ENCODE peak calls at places on chromosome 4, in four cellular contexts. J is esophagus squamous epithelium, L is GM12878, H is body of pancreas. S is an unnamed sample.

GRCh38 chr4:780730-781492 is 45.0 kb downstream of the CPLX1 start:
- DNase-seq in J (no peak), L (no peak), H (no peak), S (no peak)

GRCh38 chr4:20337261-20337664 is 85.6 kb downstream of the SLIT2 start:
- DNase-seq in J (no peak), L (no peak), H (no peak), S (no peak)

GRCh38 chr4:176789955-176790354 is 2.8 kb downstream of the VEGFC start:
- DNase-seq in J (no peak), L (no peak), H (no peak), S (no peak)

GRCh38 chr4:141417387-141417786 is 196.7 kb downstream of the ZNF330 start:
- DNase-seq in J (no peak), L (no peak), H (no peak), S (no peak)

GRCh38 chr4:14125375-14126129 is 498.0 kb upstream of the BOD1L1 start:
- DNase-seq in J (no peak), L (peak), H (no peak), S (no peak)

GRCh38 chr4:74874785-74875367 is 58.0 kb upstream of the PARM1 start:
- DNase-seq in J (no peak), L (peak), H (peak), S (peak)

GRCh38 chr4:93771640-93772411 is 56.7 kb upstream of the ATOH1 start:
- DNase-seq in J (no peak), L (no peak), H (no peak), S (no peak)

GRCh38 chr4:69888336-69888735 is 28.4 kb upstream of the SULT1E1 start:
- DNase-seq in J (no peak), L (no peak), H (no peak), S (no peak)

GRCh38 chr4:95085118-95085833 is 327.5 kb downstream of the BMPR1B start:
- DNase-seq in J (no peak), L (no peak), H (no peak), S (no peak)

GRCh38 chr4:109433281-109434006 is at the start of gene SEC24B:
- DNase-seq in J (peak), L (peak), H (peak), S (peak)

GRCh38 chr4:138741366-138741765 is 274.2 kb upstream of the NOCT start:
- DNase-seq in J (no peak), L (no peak), H (no peak), S (no peak)

GRCh38 chr4:99720206-99720605 is 62.6 kb upstream of the C4orf54 start:
- DNase-seq in J (no peak), L (no peak), H (no peak), S (no peak)

GRCh38 chr4:86810867-86811266 is 38.3 kb downstream of the SLC10A6 start:
- DNase-seq in J (no peak), L (no peak), H (no peak), S (no peak)

GRCh38 chr4:186676531-186677158 is 47.0 kb downstream of the FAT1 start:
- DNase-seq in J (no peak), L (no peak), H (no peak), S (no peak)

GRCh38 chr4:2537011-2537830 is 774 bp downstream of the FAM193A start:
- DNase-seq in J (no peak), L (no peak), H (peak), S (peak)
- TF ChIP-seq POLR2A in J (no peak), L (peak), H (no peak), S (no peak)

DNA sequence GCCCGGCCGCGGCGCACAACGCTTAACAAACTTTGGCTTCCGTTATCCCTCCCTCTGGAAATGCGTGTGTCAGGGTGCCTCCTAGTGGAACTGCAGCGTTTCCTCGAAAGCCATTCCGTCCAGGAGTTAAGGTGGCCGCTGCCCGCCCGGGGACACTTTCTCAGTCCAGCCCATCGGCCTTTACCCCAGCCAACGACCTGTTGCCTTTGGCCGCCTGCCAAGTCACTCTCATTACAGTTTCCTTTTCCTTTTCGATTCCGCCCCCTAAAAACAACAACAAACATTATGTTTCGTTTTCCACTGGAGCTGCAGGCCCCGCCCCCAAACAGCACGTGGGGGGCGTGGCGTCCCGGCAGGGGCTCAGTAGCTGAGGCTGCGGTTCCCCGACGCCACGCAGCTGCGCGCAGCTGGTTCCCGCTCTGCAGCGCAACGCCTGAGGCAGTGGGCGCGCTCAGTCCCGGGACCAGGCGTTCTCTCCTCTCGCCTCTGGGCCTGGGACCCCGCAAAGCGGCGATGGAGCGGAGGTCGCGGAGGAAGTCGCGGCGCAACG is at the start of gene HERC5:
- DNase-seq in J (peak), L (peak), H (peak), S (peak)
- TF ChIP-seq POLR2A in J (no peak), L (peak), H (peak), S (no peak)

GRCh38 chr4:25900901-25901500 is 13.0 kb upstream of the SMIM20 start:
- DNase-seq in J (no peak), L (no peak), H (no peak), S (no peak)

GRCh38 chr4:25892796-25893195 is 21.2 kb upstream of the SMIM20 start:
- DNase-seq in J (no peak), L (no peak), H (no peak), S (no peak)

GRCh38 chr4:25900310-25900709 is 13.7 kb upstream of the SMIM20 start:
- DNase-seq in J (no peak), L (no peak), H (no peak), S (no peak)

GRCh38 chr4:25896782-25897539 is 17.1 kb upstream of the SMIM20 start:
- DNase-seq in J (no peak), L (no peak), H (peak), S (no peak)
- TF ChIP-seq POLR2A in J (no peak), L (no peak), H (no peak), S (no peak)

GRCh38 chr4:136121431-136121830 is 1410.9 kb downstream of the PCDH18 start:
- DNase-seq in J (no peak), L (no peak), H (no peak), S (no peak)

DNA sequence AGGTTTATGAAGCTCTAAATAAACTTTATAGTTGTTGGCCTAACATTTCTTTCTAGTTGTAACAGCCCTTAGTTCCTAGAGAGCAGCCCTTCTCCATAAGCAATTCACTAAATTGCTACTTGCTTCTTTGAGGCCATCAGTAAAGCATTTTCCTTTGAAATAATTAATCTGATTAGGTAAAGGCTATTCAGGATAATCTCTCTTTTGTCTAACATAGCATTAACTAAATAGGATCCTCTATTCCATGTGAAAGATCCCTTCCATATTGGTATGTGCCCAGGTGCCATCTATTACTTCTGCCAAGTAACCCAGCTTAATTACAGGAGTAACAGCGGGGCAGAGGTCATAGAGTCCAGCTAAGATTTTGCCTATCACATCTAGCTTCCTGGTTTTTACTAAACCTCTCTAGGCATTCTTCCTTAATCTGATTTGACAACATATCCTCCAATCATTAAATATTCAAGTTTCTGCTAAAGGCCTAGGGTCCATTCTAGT is 1408.0 kb downstream of the PCDH18 start:
- DNase-seq in J (no peak), L (no peak), H (no peak), S (no peak)
- TF ChIP-seq POLR2A in J (no peak), L (no peak), H (no peak), S (no peak)

DNA sequence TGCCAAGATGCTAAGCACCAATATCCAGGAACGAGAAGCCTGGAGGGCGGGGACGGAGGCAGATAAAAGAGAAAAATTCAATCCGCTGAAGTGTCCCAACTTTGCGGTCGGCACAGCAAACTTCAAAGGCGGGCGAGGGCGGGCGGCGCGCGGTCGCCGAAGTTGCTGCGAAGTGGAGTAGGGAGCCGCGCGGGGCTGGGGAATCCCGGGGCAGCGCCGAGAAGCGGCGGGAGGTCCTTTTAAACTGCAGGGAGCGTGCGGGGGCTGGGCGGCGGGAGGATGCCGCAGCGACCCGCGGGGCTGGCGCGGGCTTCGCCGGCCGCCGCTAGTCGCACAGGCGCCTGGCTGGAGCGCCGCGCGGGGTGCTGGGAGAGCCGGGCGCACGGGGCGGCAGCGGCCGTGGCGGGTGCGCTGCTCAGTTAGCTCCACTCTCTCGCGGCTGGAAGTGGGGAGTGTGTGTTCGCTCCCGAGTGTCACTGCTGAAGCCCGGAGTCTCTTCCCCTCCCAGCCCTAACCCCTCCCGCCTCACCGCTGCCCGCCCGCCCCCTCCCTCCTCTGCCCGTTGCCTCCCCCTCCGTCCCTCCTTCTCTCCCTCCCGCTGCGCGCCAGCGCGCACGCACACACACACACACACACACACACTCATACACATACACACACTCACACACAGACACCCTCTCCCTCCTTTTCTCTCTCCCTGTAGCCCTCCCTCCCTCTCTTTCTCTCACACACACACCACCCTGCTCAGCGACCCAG is at the start of gene NDNF:
- DNase-seq in J (no peak), L (no peak), H (peak), S (peak)
- TF ChIP-seq POLR2A in J (no peak), L (no peak), H (no peak), S (peak)

DNA sequence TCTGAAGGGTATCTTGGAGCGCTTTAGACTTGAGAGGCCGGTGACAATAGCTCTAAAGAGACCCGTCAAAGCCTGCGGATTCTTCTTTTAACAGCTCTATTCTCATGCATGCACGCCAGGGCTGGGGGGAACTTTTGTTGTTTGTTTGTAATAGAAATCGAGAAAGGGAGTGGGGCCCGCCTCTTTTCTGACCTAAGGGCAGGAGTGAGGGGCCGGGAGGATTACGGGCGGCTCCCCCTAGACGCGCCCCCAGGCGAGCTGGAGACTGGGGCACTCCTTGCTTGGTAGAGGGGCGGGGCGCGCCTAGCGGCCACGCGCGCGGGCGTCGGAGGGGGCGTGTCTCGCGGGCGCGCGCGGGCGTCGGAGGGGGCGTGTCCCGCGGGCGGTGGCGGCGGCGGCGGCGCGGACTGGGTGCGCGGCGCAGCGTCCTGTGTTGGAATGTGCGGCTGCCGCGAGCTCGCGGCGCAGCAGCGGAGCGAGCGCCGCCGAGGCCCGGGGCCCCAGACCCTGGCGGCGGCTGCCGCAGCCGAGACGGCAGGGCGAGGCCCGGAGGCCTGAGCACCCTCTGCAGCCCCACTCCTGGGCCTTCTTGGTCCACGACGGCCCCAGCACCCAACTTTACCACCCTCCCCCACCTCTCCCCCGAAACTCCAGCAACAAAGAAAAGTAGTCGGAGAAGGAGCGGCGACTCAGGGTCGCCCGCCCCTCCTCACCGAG is at the start of gene REST:
- DNase-seq in J (peak), L (no peak), H (peak), S (peak)
- TF ChIP-seq POLR2A in J (no peak), L (peak), H (peak), S (no peak)

DNA sequence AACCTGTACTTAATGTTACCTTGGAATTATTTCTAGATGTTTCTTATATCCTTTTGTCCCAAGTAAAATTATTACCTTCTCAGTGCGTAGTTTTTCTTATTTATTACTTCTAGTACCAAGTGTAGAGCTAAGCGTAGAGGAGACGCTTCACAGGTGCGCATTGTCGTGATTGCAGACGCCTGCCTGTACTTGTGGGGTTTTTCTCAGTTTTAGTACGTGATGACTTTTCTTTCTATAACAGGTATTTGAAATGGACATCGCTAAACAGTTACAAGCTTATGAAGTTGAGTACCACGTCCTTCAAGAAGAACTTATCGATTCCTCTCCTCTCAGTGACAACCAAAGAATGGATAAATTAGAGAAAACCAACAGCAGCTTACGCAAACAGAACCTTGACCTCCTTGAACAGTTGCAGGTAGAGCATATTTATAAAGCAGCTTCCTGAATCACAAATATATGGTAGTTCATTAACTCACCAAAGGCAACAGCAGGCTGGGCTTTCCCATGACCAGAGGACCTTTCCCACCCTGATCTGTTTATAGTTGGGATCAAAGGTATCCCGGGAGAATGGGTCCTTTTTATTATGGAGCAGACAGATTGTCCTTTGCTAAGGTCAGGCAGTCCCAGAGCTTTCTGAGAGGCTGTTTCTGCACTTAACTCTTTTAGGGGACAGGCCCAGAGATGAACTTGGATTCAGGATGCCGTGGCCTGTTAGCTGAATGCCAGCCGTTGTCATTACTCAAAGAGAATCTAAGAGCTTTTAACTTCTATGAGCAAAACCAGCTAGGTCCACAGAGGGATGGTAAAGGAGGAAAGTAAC is 172.9 kb downstream of the PTTG2 start:
- DNase-seq in J (no peak), L (peak), H (peak), S (no peak)
- TF ChIP-seq POLR2A in J (no peak), L (peak), H (no peak), S (no peak)

GRCh38 chr4:169270810-169271691 is at the start of gene SH3RF1:
- DNase-seq in J (peak), L (no peak), H (peak), S (peak)

GRCh38 chr4:169270156-169270809 is 473 bp downstream of the SH3RF1 start:
- DNase-seq in J (no peak), L (no peak), H (peak), S (peak)

GRCh38 chr4:169271692-169272007 is 894 bp upstream of the SH3RF1 start:
- DNase-seq in J (no peak), L (no peak), H (peak), S (no peak)

GRCh38 chr4:169267070-169267469 is 3.7 kb downstream of the SH3RF1 start:
- DNase-seq in J (no peak), L (no peak), H (no peak), S (no peak)

DNA sequence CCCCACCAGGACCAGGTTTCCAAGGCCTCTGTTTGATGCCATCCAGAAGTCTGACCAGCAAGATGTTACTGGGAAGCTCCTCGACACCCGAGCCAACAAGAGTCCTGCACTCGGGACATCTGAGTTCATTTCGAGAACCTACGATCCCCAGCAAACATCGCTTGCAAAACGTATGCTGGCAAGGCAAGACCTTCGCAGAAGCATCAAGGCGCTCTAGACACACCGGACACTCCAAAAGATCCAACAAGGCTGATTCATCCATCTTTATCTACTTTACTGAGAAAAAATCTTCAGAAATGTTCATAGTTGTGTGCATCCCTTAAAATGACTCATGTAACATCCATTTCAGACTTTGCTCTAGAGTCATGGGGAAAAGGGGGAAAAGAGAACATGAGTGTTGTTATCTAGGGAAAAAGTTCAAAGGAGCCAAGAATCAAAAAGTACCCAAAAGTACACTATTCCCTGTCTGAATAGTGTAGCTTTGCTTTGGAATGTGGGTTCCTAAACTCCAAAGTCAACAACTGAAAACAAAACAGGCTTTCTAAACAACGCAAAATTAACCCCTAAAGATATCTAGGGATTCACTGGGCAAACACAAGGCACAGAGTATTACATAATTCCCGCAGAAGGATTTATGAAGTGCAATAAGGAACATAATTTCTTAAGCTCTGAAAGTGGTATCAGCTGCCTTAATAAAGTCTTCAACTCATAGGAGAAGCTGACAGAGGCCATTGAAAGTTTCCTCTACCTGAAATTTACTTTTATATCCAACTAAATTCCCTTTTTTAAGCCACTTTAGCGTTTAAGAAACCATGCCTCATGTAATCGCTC is 1.6 kb downstream of the SH3RF1 start:
- DNase-seq in J (no peak), L (no peak), H (peak), S (no peak)
- TF ChIP-seq POLR2A in J (no peak), L (no peak), H (no peak), S (no peak)

GRCh38 chr4:121070696-121071639 is 1.4 kb downstream of the NDNF start:
- DNase-seq in J (no peak), L (no peak), H (peak), S (peak)
- TF ChIP-seq POLR2A in J (no peak), L (no peak), H (no peak), S (no peak)

DNA sequence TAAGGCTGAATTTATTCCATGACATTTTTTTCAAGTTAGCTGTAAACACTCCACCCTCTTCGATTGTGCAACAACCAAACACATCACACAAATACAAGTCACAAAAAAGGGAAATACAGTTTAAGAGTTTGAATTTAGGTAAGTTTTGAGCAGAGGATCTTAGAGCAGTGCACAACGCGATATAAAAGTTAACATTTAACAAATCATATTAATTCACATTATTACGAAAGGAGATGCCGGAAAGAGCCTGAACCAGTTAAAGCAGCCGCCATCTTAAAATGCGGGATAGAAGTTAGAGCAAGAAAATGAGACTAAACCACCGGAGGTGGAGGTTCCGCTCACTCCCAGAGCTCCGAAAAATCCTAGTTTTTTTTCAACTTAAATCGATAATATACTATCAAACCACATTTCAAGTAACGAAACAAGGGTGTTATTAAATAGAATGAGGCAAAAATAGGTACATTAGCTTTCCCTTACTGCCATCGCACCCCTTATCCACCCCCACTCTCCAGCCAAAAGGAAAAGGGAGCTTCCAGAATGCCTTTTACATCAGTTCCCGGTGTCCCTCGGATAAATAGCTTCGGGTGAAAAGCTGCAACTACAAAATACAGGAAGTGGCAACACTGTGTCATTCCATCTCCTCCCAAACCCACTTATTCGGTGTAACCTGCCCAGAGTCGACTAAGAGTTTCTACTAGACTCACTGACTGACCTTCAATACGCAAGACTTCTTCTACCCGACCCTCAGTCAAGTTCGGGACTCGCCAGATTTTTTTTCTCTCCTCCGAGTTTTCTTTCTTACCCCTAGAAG is 1.9 kb downstream of the UBE2D3 start:
- DNase-seq in J (no peak), L (no peak), H (peak), S (peak)
- TF ChIP-seq POLR2A in J (no peak), L (no peak), H (no peak), S (peak)

S was measured in upper lobe of left lung.